ENCODE peak calls at places on chromosomes 12 and 14, in four cellular contexts. Q is effector memory CD4-positive, alpha-beta T cell; B is lower lobe of right lung; M is CD8-positive, alpha-beta memory T cell. G is an unnamed sample.

GRCh38 chr12:33438025-33438772 is 1.4 kb downstream of the SYT10 start:
- DNase-seq in Q (no peak), M (no peak), B (no peak), G (peak; percentile 31)

GRCh38 chr12:30134229-30134628 is 350.5 kb upstream of the TMTC1 start:
- DNase-seq in B (no peak), M (no peak), Q (no peak), G (peak; percentile 38)

GRCh38 chr14:74301594-74302159 is 1.1 kb downstream of the ABCD4 start:
- DNase-seq in Q (no peak), M (no peak), B (no peak), G (no peak)

GRCh38 chr12:56800221-56800620 is 37.1 kb downstream of the HSD17B6 start:
- DNase-seq in M (no peak), B (no peak), Q (no peak), G (no peak)

GRCh38 chr14:51145246-51145645 is 50.3 kb upstream of the TRIM9 start:
- DNase-seq in M (no peak), Q (no peak), B (no peak), G (no peak)

GRCh38 chr14:104135121-104135903 is 3.1 kb upstream of the KIF26A start:
- DNase-seq in M (no peak), Q (no peak), B (peak; percentile 42), G (peak; percentile 84)

GRCh38 chr14:72686101-72686500 is 207.8 kb downstream of the DPF3 start:
- DNase-seq in M (no peak), Q (no peak), B (no peak), G (no peak)

GRCh38 chr12:94145231-94145979 is 3.0 kb upstream of the PLXNC1 start:
- DNase-seq in Q (no peak), M (no peak), B (no peak), G (no peak)

GRCh38 chr14:99143793-99144192 is 128.2 kb downstream of the BCL11B start:
- DNase-seq in B (no peak), Q (no peak), M (no peak), G (peak; percentile 56)

GRCh38 chr14:36948157-36948859 is 224.1 kb downstream of the SLC25A21 start:
- DNase-seq in Q (no peak), B (no peak), M (no peak), G (no peak)

GRCh38 chr12:57632369-57632897 is 568 bp downstream of the B4GALNT1 start:
- DNase-seq in B (no peak), M (no peak), Q (no peak), G (peak; percentile 64)

GRCh38 chr14:70416322-70416716 is 571 bp downstream of the SYNJ2BP start:
- DNase-seq in Q (no peak), B (no peak), M (no peak), G (no peak)

GRCh38 chr14:92605274-92605940 is 91.8 kb downstream of the RIN3 start:
- DNase-seq in Q (no peak), B (no peak), M (no peak), G (no peak)

GRCh38 chr12:89800435-89800834 is 91.8 kb upstream of the ATP2B1 start:
- DNase-seq in Q (no peak), B (no peak), M (no peak), G (no peak)

GRCh38 chr12:18942669-18943068 is 186.9 kb upstream of the PLEKHA5 start:
- DNase-seq in M (no peak), Q (no peak), B (no peak), G (no peak)

GRCh38 chr12:109446869-109447268 is 30.2 kb downstream of the KCTD10 start:
- DNase-seq in Q (no peak), B (no peak), M (no peak), G (no peak)

GRCh38 chr12:6347367-6348338 is 5.8 kb upstream of the TNFRSF1A start:
- DNase-seq in M (no peak), Q (no peak), B (no peak), G (no peak)
- H3K27ac ChIP-seq in M (no peak overlapping the region), Q (no peak overlapping the region), B (peak overlapping the region; percentile 81), G (no peak overlapping the region)

GRCh38 chr14:67582061-67582460 is 18.0 kb downstream of the PIGH start:
- DNase-seq in B (no peak), M (no peak), Q (no peak), G (no peak)
- H3K27ac ChIP-seq in B (no peak overlapping the region), M (no peak overlapping the region), Q (no peak overlapping the region), G (no peak overlapping the region)

DNA sequence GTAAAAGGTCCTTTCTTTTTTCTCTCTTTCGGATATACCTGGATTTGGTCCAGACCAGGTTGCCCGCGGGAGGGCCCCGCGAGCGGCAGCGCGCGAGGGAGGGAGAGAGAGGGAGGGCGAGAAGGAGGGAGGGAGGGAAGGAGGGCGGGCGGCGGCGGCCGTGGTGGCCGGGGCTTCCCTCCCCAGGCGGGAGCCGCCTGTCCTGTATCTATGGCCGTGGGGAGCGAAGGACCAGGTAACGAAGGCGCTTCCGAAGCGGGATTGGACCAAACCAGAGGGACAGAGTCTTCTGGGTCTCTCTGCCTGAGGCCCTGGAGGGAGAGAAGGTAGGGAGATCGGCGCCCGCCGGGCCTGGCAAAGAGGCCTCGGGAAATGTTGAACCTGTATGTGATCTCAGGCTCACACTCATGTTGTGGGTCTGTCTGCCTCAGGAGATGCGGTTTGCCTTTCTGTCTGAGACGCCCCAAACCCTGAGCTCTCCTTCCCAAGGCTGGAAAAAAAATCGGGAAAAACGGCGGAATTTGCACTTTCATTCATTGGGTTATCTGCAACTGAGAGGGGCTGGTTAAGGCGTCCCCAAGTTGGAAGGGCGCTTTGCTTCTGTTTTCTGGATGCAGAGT is 5.2 kb upstream of the HOXC9 start:
- DNase-seq in M (no peak), Q (no peak), B (no peak), G (no peak)
- H3K27ac ChIP-seq in M (peak overlapping the region; percentile 64), Q (no peak overlapping the region), B (no peak overlapping the region), G (no peak overlapping the region)

GRCh38 chr12:27754795-27755194 is 25.2 kb upstream of the KLHL42 start:
- DNase-seq in Q (no peak), B (no peak), M (no peak), G (no peak)
- H3K27ac ChIP-seq in Q (no peak overlapping the region), B (no peak overlapping the region), M (no peak overlapping the region), G (no peak overlapping the region)

G was measured in H9.